ENCODE peak calls at places on chromosomes 5 and 9, in six cellular contexts. A, Z, W, C, O and M are unnamed samples.

GRCh38 chr5:10636363-10637142 is 72.7 kb downstream of the ANKRD33B start:
- DNase-seq in O (no peak), Z (no peak), W (no peak), A (no peak), C (no peak), M (no peak)

GRCh38 chr9:100222674-100223073 is 123.6 kb downstream of the INVS start:
- DNase-seq in O (no peak), W (no peak), Z (no peak), A (no peak), C (no peak), M (no peak)

GRCh38 chr9:18893051-18893450 is 140.0 kb downstream of the SAXO1 start:
- DNase-seq in W (no peak), A (no peak), O (no peak), Z (no peak), C (no peak), M (no peak)

GRCh38 chr9:5185220-5185840 is at the start of gene INSL6:
- DNase-seq in O (no peak), A (no peak), Z (no peak), W (no peak), C (no peak), M (no peak)

GRCh38 chr5:59390074-59390659 is 503.4 kb downstream of the PDE4D start:
- DNase-seq in O (no peak), C (no peak), W (peak), Z (no peak), A (no peak), M (no peak)

GRCh38 chr5:66742896-66743247 is 146.7 kb downstream of the MAST4 start:
- DNase-seq in W (no peak), Z (no peak), O (no peak), A (no peak), C (no peak), M (no peak)

GRCh38 chr9:105119166-105119565 is 125.3 kb upstream of the SLC44A1 start:
- DNase-seq in A (no peak), Z (no peak), C (no peak), W (no peak), O (no peak), M (no peak)

GRCh38 chr5:14749579-14750091 is 85.1 kb downstream of the OTULIN start:
- DNase-seq in A (no peak), C (no peak), Z (no peak), O (no peak), W (no peak), M (no peak)

GRCh38 chr5:34718516-34718915 is 62.4 kb downstream of the RAI14 start:
- DNase-seq in C (no peak), Z (no peak), W (no peak), O (no peak), A (no peak), M (no peak)

GRCh38 chr9:5642170-5642569 is 13.3 kb downstream of the RIC1 start:
- DNase-seq in O (no peak), A (no peak), Z (no peak), W (no peak), C (no peak), M (no peak)

GRCh38 chr5:91384671-91385430 is 1.7 kb upstream of the ARRDC3 start:
- DNase-seq in C (no peak), Z (peak), O (no peak), W (no peak), A (peak), M (no peak)

GRCh38 chr5:172143875-172144274 is 44.1 kb downstream of the STK10 start:
- DNase-seq in C (no peak), W (no peak), O (no peak), Z (no peak), A (no peak), M (no peak)

GRCh38 chr5:112703866-112704820 is 33.5 kb upstream of the APC start:
- DNase-seq in A (no peak), O (no peak), Z (no peak), W (no peak), C (no peak), M (no peak)

GRCh38 chr5:64147849-64148441 is 17.7 kb upstream of the RNF180 start:
- DNase-seq in A (no peak), O (peak), C (no peak), W (peak), Z (no peak), M (no peak)

GRCh38 chr9:124868511-124869465 is 6.9 kb downstream of the ARPC5L start:
- DNase-seq in A (peak), Z (peak), C (peak), O (peak), W (peak), M (peak)

GRCh38 chr5:136087961-136088871 is 44.4 kb upstream of the SMAD5 start:
- DNase-seq in A (no peak), C (no peak), W (no peak), O (peak), Z (no peak), M (no peak)